ENCODE peak calls at places on chromosomes 12 and 14, in seven cellular contexts. One of them, this sample, is unnamed.

GRCh38 chr12:7959278-7960063 is 23.5 kb upstream of the SLC2A3 start:
- DNase-seq in iPS DF 6.9: peak; percentile 81
- DNase-seq in GM23338: peak; percentile 97
- DNase-seq in CD8-positive, alpha-beta memory T cell: peak; percentile 29
- DNase-seq in breast epithelium: no peak
- DNase-seq in neuronal stem cell: peak; percentile 32
- DNase-seq in ovary: no peak
- DNase-seq in this sample: no peak

GRCh38 chr14:97052001-97052400 is 254.8 kb downstream of the VRK1 start:
- DNase-seq in iPS DF 6.9: no peak
- DNase-seq in GM23338: no peak
- DNase-seq in neuronal stem cell: no peak
- DNase-seq in ovary: no peak
- DNase-seq in breast epithelium: no peak
- DNase-seq in CD8-positive, alpha-beta memory T cell: no peak
- DNase-seq in this sample: no peak

GRCh38 chr12:107760207-107760816 is 625 bp downstream of the PRDM4 start:
- DNase-seq in breast epithelium: peak; percentile 18
- DNase-seq in ovary: no peak
- DNase-seq in iPS DF 6.9: no peak
- DNase-seq in neuronal stem cell: peak; percentile 17
- DNase-seq in CD8-positive, alpha-beta memory T cell: peak; percentile 24
- DNase-seq in GM23338: peak; percentile 71
- DNase-seq in this sample: no peak

GRCh38 chr12:71536939-71537622 is 97.5 kb downstream of the LGR5 start:
- DNase-seq in breast epithelium: no peak
- DNase-seq in neuronal stem cell: no peak
- DNase-seq in GM23338: no peak
- DNase-seq in ovary: no peak
- DNase-seq in iPS DF 6.9: no peak
- DNase-seq in CD8-positive, alpha-beta memory T cell: no peak
- DNase-seq in this sample: no peak

GRCh38 chr12:11553871-11554533 is 95.5 kb upstream of the ETV6 start:
- DNase-seq in GM23338: peak; percentile 88
- DNase-seq in CD8-positive, alpha-beta memory T cell: no peak
- DNase-seq in breast epithelium: no peak
- DNase-seq in neuronal stem cell: peak; percentile 9
- DNase-seq in ovary: no peak
- DNase-seq in iPS DF 6.9: peak; percentile 18
- DNase-seq in this sample: peak; percentile 65

GRCh38 chr14:22896760-22897159 is 13.7 kb downstream of the REM2 start:
- DNase-seq in iPS DF 6.9: no peak
- DNase-seq in CD8-positive, alpha-beta memory T cell: no peak
- DNase-seq in breast epithelium: no peak
- DNase-seq in GM23338: peak; percentile 86
- DNase-seq in neuronal stem cell: no peak
- DNase-seq in ovary: no peak
- DNase-seq in this sample: no peak

GRCh38 chr12:118126119-118126757 is 9.7 kb upstream of the PEBP1 start:
- DNase-seq in GM23338: no peak
- DNase-seq in ovary: peak; percentile 86
- DNase-seq in neuronal stem cell: no peak
- DNase-seq in breast epithelium: peak; percentile 68
- DNase-seq in CD8-positive, alpha-beta memory T cell: no peak
- DNase-seq in iPS DF 6.9: no peak
- DNase-seq in this sample: no peak

GRCh38 chr14:22980672-22981089 is 1.7 kb downstream of the AJUBA start:
- DNase-seq in breast epithelium: peak; percentile 73
- DNase-seq in iPS DF 6.9: no peak
- DNase-seq in ovary: peak; percentile 60
- DNase-seq in neuronal stem cell: peak; percentile 74
- DNase-seq in CD8-positive, alpha-beta memory T cell: no peak
- DNase-seq in GM23338: peak; percentile 78
- DNase-seq in this sample: peak; percentile 36

GRCh38 chr14:95464103-95464502 is 52.3 kb downstream of the SYNE3 start:
- DNase-seq in neuronal stem cell: no peak
- DNase-seq in GM23338: no peak
- DNase-seq in iPS DF 6.9: no peak
- DNase-seq in CD8-positive, alpha-beta memory T cell: no peak
- DNase-seq in ovary: no peak
- DNase-seq in breast epithelium: no peak
- DNase-seq in this sample: no peak

GRCh38 chr14:58002618-58003017 is 136.7 kb upstream of the SLC35F4 start:
- DNase-seq in ovary: no peak
- DNase-seq in neuronal stem cell: no peak
- DNase-seq in breast epithelium: no peak
- DNase-seq in GM23338: no peak
- DNase-seq in CD8-positive, alpha-beta memory T cell: no peak
- DNase-seq in iPS DF 6.9: no peak
- DNase-seq in this sample: no peak

GRCh38 chr14:89625208-89625987 is 208.4 kb upstream of the FOXN3 start:
- DNase-seq in CD8-positive, alpha-beta memory T cell: no peak
- DNase-seq in breast epithelium: no peak
- DNase-seq in GM23338: no peak
- DNase-seq in iPS DF 6.9: no peak
- DNase-seq in neuronal stem cell: no peak
- DNase-seq in ovary: peak; percentile 91
- DNase-seq in this sample: no peak

GRCh38 chr12:6752181-6752930 is 585 bp downstream of the MLF2 start:
- DNase-seq in ovary: no peak
- DNase-seq in breast epithelium: peak; percentile 45
- DNase-seq in neuronal stem cell: no peak
- DNase-seq in GM23338: peak; percentile 79
- DNase-seq in iPS DF 6.9: no peak
- DNase-seq in CD8-positive, alpha-beta memory T cell: no peak
- DNase-seq in this sample: peak; percentile 67

GRCh38 chr12:120214626-120215356 is 13.9 kb upstream of the RPLP0 start:
- DNase-seq in neuronal stem cell: no peak
- DNase-seq in GM23338: no peak
- DNase-seq in ovary: no peak
- DNase-seq in CD8-positive, alpha-beta memory T cell: no peak
- DNase-seq in breast epithelium: no peak
- DNase-seq in iPS DF 6.9: no peak
- DNase-seq in this sample: no peak

GRCh38 chr14:94681300-94682060 is 69.3 kb downstream of the SERPINA3 start:
- DNase-seq in breast epithelium: peak; percentile 27
- DNase-seq in neuronal stem cell: no peak
- DNase-seq in CD8-positive, alpha-beta memory T cell: no peak
- DNase-seq in GM23338: peak; percentile 80
- DNase-seq in ovary: no peak
- DNase-seq in iPS DF 6.9: peak; percentile 43
- DNase-seq in this sample: peak; percentile 13

GRCh38 chr14:74619672-74620131 is 7.7 kb upstream of the LTBP2 start:
- DNase-seq in breast epithelium: peak; percentile 88
- DNase-seq in iPS DF 6.9: no peak
- DNase-seq in GM23338: no peak
- DNase-seq in neuronal stem cell: no peak
- DNase-seq in ovary: peak; percentile 80
- DNase-seq in CD8-positive, alpha-beta memory T cell: no peak
- DNase-seq in this sample: peak; percentile 99

GRCh38 chr12:57270966-57271470 is 20.0 kb upstream of the STAC3 start:
- DNase-seq in iPS DF 6.9: no peak
- DNase-seq in CD8-positive, alpha-beta memory T cell: no peak
- DNase-seq in ovary: no peak
- DNase-seq in breast epithelium: no peak
- DNase-seq in neuronal stem cell: no peak
- DNase-seq in GM23338: peak; percentile 73
- DNase-seq in this sample: no peak

GRCh38 chr14:58787601-58788000 is 149.8 kb downstream of the DACT1 start:
- DNase-seq in GM23338: no peak
- DNase-seq in breast epithelium: no peak
- DNase-seq in iPS DF 6.9: no peak
- DNase-seq in neuronal stem cell: no peak
- DNase-seq in ovary: no peak
- DNase-seq in CD8-positive, alpha-beta memory T cell: no peak
- DNase-seq in this sample: no peak

GRCh38 chr12:19885092-19885813 is 446.0 kb downstream of the AEBP2 start:
- DNase-seq in neuronal stem cell: no peak
- DNase-seq in breast epithelium: no peak
- DNase-seq in GM23338: no peak
- DNase-seq in ovary: peak; percentile 20
- DNase-seq in iPS DF 6.9: no peak
- DNase-seq in CD8-positive, alpha-beta memory T cell: no peak
- DNase-seq in this sample: peak; percentile 30

GRCh38 chr12:79023784-79024183 is 159.2 kb downstream of the SYT1 start:
- DNase-seq in ovary: no peak
- DNase-seq in neuronal stem cell: no peak
- DNase-seq in GM23338: no peak
- DNase-seq in breast epithelium: no peak
- DNase-seq in CD8-positive, alpha-beta memory T cell: no peak
- DNase-seq in iPS DF 6.9: no peak
- DNase-seq in this sample: peak; percentile 33

GRCh38 chr14:69901113-69901951 is 22.1 kb downstream of the SMOC1 start:
- DNase-seq in breast epithelium: peak; percentile 30
- DNase-seq in ovary: no peak
- DNase-seq in GM23338: no peak
- DNase-seq in CD8-positive, alpha-beta memory T cell: no peak
- DNase-seq in iPS DF 6.9: no peak
- DNase-seq in neuronal stem cell: no peak
- DNase-seq in this sample: no peak

GRCh38 chr14:69896972-69897371 is 17.8 kb downstream of the SMOC1 start:
- DNase-seq in breast epithelium: no peak
- DNase-seq in GM23338: no peak
- DNase-seq in iPS DF 6.9: no peak
- DNase-seq in ovary: no peak
- DNase-seq in CD8-positive, alpha-beta memory T cell: no peak
- DNase-seq in neuronal stem cell: no peak
- DNase-seq in this sample: no peak

GRCh38 chr14:69904246-69904645 is 25.0 kb downstream of the SMOC1 start:
- DNase-seq in neuronal stem cell: no peak
- DNase-seq in iPS DF 6.9: no peak
- DNase-seq in ovary: no peak
- DNase-seq in breast epithelium: no peak
- DNase-seq in GM23338: no peak
- DNase-seq in CD8-positive, alpha-beta memory T cell: no peak
- DNase-seq in this sample: no peak

GRCh38 chr14:69896080-69896479 is 16.9 kb downstream of the SMOC1 start:
- DNase-seq in breast epithelium: no peak
- DNase-seq in iPS DF 6.9: no peak
- DNase-seq in GM23338: no peak
- DNase-seq in ovary: no peak
- DNase-seq in CD8-positive, alpha-beta memory T cell: no peak
- DNase-seq in neuronal stem cell: no peak
- DNase-seq in this sample: no peak

DNA sequence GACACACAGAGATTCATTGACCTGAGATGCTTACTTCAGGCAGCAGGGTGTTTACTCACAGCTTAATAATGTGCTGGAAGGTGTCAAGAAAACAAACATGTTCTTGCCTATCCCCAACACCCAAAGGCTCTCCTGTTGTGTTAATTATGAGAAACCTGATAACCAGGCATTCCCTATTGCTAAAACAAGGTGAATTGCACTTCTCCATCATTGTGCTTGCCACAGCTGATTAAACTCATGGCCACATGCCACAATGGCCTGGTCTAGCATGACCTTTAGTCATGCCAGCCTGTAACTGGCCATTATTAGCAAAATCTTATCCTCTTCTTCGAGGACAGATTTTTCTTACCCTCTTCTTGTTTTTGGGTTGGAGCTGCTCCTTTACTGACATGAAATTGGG is 21.4 kb downstream of the SMOC1 start:
- DNase-seq in CD8-positive, alpha-beta memory T cell: no peak
- DNase-seq in iPS DF 6.9: no peak
- DNase-seq in ovary: no peak
- DNase-seq in neuronal stem cell: no peak
- DNase-seq in GM23338: no peak
- DNase-seq in breast epithelium: no peak
- DNase-seq in this sample: no peak
- H3K4me3 ChIP-seq in CD8-positive, alpha-beta memory T cell: no peak overlapping the region
- H3K4me3 ChIP-seq in iPS DF 6.9: no peak overlapping the region
- H3K4me3 ChIP-seq in ovary: no peak overlapping the region
- H3K4me3 ChIP-seq in neuronal stem cell: no peak overlapping the region
- H3K4me3 ChIP-seq in GM23338: no peak overlapping the region
- H3K4me3 ChIP-seq in breast epithelium: no peak overlapping the region
- H3K4me3 ChIP-seq in this sample: no peak overlapping the region

DNA sequence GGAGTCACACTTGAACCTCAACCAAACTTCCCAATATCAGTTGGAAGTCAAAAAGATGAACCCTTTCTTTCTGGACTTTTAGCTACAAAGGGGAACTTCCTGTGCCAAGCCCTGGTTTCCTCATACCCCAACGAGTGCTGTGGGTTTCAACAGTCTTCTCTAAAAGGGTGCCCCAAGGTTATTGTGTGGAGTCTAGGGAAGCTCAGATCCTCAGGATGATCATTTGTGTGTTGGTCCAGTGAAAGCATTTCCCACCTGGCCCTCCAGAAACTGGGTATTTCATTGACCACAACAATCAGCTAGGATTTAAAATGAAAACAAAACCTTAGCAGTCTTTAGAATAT is 29.4 kb downstream of the P2RX4 start:
- DNase-seq in neuronal stem cell: no peak
- DNase-seq in ovary: no peak
- DNase-seq in breast epithelium: no peak
- DNase-seq in iPS DF 6.9: no peak
- DNase-seq in CD8-positive, alpha-beta memory T cell: no peak
- DNase-seq in GM23338: no peak
- DNase-seq in this sample: no peak
- H3K4me3 ChIP-seq in neuronal stem cell: no peak overlapping the region
- H3K4me3 ChIP-seq in ovary: no peak overlapping the region
- H3K4me3 ChIP-seq in breast epithelium: no peak overlapping the region
- H3K4me3 ChIP-seq in iPS DF 6.9: no peak overlapping the region
- H3K4me3 ChIP-seq in CD8-positive, alpha-beta memory T cell: peak overlapping the region; percentile 13
- H3K4me3 ChIP-seq in GM23338: no peak overlapping the region
- H3K4me3 ChIP-seq in this sample: no peak overlapping the region

DNA sequence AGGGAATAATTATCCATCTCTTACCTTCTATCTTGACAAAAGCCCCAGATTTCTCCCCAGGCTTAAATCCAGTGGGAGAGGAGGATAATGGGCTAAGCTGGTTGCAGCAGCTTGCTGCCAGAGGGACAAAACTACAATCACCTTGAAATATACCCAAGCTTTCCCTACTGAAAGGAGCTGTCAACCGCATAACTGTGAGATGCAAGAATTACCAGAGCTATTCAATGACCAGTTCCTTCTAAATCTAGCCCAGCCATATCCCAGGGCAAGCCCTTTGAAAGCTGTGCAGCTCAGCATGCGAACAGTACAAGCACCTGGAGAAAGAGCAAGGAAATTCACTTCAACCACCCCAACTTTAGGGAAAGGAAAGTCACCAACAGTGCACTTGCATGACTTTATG is 982 bp upstream of the MGAT4C start:
- DNase-seq in ovary: no peak
- DNase-seq in iPS DF 6.9: no peak
- DNase-seq in CD8-positive, alpha-beta memory T cell: no peak
- DNase-seq in breast epithelium: no peak
- DNase-seq in neuronal stem cell: no peak
- DNase-seq in GM23338: no peak
- DNase-seq in this sample: no peak
- H3K4me3 ChIP-seq in ovary: no peak overlapping the region
- H3K4me3 ChIP-seq in iPS DF 6.9: no peak overlapping the region
- H3K4me3 ChIP-seq in CD8-positive, alpha-beta memory T cell: no peak overlapping the region
- H3K4me3 ChIP-seq in breast epithelium: no peak overlapping the region
- H3K4me3 ChIP-seq in neuronal stem cell: no peak overlapping the region
- H3K4me3 ChIP-seq in GM23338: no peak overlapping the region
- H3K4me3 ChIP-seq in this sample: no peak overlapping the region

GRCh38 chr14:88004637-88005036 is 298 bp upstream of the GPR65 start:
- DNase-seq in CD8-positive, alpha-beta memory T cell: no peak
- DNase-seq in ovary: no peak
- DNase-seq in GM23338: no peak
- DNase-seq in neuronal stem cell: no peak
- DNase-seq in iPS DF 6.9: no peak
- DNase-seq in breast epithelium: no peak
- DNase-seq in this sample: no peak
- H3K4me3 ChIP-seq in CD8-positive, alpha-beta memory T cell: no peak overlapping the region
- H3K4me3 ChIP-seq in ovary: no peak overlapping the region
- H3K4me3 ChIP-seq in GM23338: no peak overlapping the region
- H3K4me3 ChIP-seq in neuronal stem cell: no peak overlapping the region
- H3K4me3 ChIP-seq in iPS DF 6.9: no peak overlapping the region
- H3K4me3 ChIP-seq in breast epithelium: no peak overlapping the region
- H3K4me3 ChIP-seq in this sample: no peak overlapping the region

GRCh38 chr14:24609667-24610344 is at the start of gene GZMH:
- DNase-seq in ovary: no peak
- DNase-seq in iPS DF 6.9: no peak
- DNase-seq in GM23338: no peak
- DNase-seq in neuronal stem cell: no peak
- DNase-seq in breast epithelium: no peak
- DNase-seq in CD8-positive, alpha-beta memory T cell: no peak
- DNase-seq in this sample: no peak
- H3K4me3 ChIP-seq in ovary: no peak within 1 kb of the TSS
- H3K4me3 ChIP-seq in iPS DF 6.9: no peak within 1 kb of the TSS
- H3K4me3 ChIP-seq in GM23338: no peak within 1 kb of the TSS
- H3K4me3 ChIP-seq in neuronal stem cell: no peak within 1 kb of the TSS
- H3K4me3 ChIP-seq in breast epithelium: no peak within 1 kb of the TSS
- H3K4me3 ChIP-seq in CD8-positive, alpha-beta memory T cell: peak within 1 kb of the TSS; percentile 11
- H3K4me3 ChIP-seq in this sample: no peak within 1 kb of the TSS